ENCODE peak calls at places on chromosomes 7 and 10, in seven cellular contexts. One of them, this sample, is unnamed.
A peak's percentile ranks its signal among the peaks of the same experiment; 100 is the strongest.

GRCh38 chr7:81186691-81187090 is 267.8 kb upstream of the SEMA3C start:
- DNase-seq in H9: no peak
- DNase-seq in gastrocnemius medialis: no peak
- DNase-seq in RWPE1: no peak
- DNase-seq in cardiac muscle cell: no peak
- DNase-seq in tibial artery: no peak
- DNase-seq in colonic mucosa: no peak
- DNase-seq in this sample: no peak

GRCh38 chr10:33240265-33240664 is 94.2 kb downstream of the NRP1 start:
- DNase-seq in H9: no peak
- DNase-seq in gastrocnemius medialis: no peak
- DNase-seq in RWPE1: no peak
- DNase-seq in cardiac muscle cell: no peak
- DNase-seq in tibial artery: no peak
- DNase-seq in colonic mucosa: no peak
- DNase-seq in this sample: no peak

GRCh38 chr7:29885626-29886025 is 79.3 kb downstream of the WIPF3 start:
- DNase-seq in H9: no peak
- DNase-seq in gastrocnemius medialis: no peak
- DNase-seq in RWPE1: no peak
- DNase-seq in cardiac muscle cell: no peak
- DNase-seq in tibial artery: no peak
- DNase-seq in colonic mucosa: no peak
- DNase-seq in this sample: no peak

GRCh38 chr7:129376076-129376777 is 58.0 kb upstream of the STRIP2 start:
- DNase-seq in H9: no peak
- DNase-seq in gastrocnemius medialis: peak; percentile 20
- DNase-seq in RWPE1: peak; percentile 18
- DNase-seq in cardiac muscle cell: peak; percentile 31
- DNase-seq in tibial artery: no peak
- DNase-seq in colonic mucosa: peak; percentile 85
- DNase-seq in this sample: no peak

GRCh38 chr7:69399038-69399800 is 199.1 kb upstream of the AUTS2 start:
- DNase-seq in H9: peak; percentile 51
- DNase-seq in gastrocnemius medialis: peak; percentile 12
- DNase-seq in RWPE1: no peak
- DNase-seq in cardiac muscle cell: peak; percentile 22
- DNase-seq in tibial artery: no peak
- DNase-seq in colonic mucosa: no peak
- DNase-seq in this sample: no peak

GRCh38 chr7:11604505-11604904 is 227.5 kb downstream of the THSD7A start:
- DNase-seq in H9: no peak
- DNase-seq in gastrocnemius medialis: no peak
- DNase-seq in RWPE1: no peak
- DNase-seq in cardiac muscle cell: no peak
- DNase-seq in tibial artery: no peak
- DNase-seq in colonic mucosa: no peak
- DNase-seq in this sample: no peak

GRCh38 chr10:47025253-47025539 is 114.0 kb downstream of the PTPN20 start:
- DNase-seq in H9: peak; percentile 24
- DNase-seq in gastrocnemius medialis: peak; percentile 6
- DNase-seq in RWPE1: no peak
- DNase-seq in cardiac muscle cell: no peak
- DNase-seq in tibial artery: no peak
- DNase-seq in colonic mucosa: no peak
- DNase-seq in this sample: no peak

GRCh38 chr10:82037076-82037475 is 162.1 kb downstream of the NRG3 start:
- DNase-seq in H9: no peak
- DNase-seq in gastrocnemius medialis: no peak
- DNase-seq in RWPE1: no peak
- DNase-seq in cardiac muscle cell: no peak
- DNase-seq in tibial artery: no peak
- DNase-seq in colonic mucosa: no peak
- DNase-seq in this sample: no peak

GRCh38 chr7:2011266-2012043 is 221.3 kb downstream of the MAD1L1 start:
- DNase-seq in H9: no peak
- DNase-seq in gastrocnemius medialis: peak; percentile 8
- DNase-seq in RWPE1: no peak
- DNase-seq in cardiac muscle cell: no peak
- DNase-seq in tibial artery: peak; percentile 53
- DNase-seq in colonic mucosa: no peak
- DNase-seq in this sample: no peak

GRCh38 chr7:6650086-6650485 is 13.0 kb downstream of the ZNF316 start:
- DNase-seq in H9: no peak
- DNase-seq in gastrocnemius medialis: no peak
- DNase-seq in RWPE1: no peak
- DNase-seq in cardiac muscle cell: no peak
- DNase-seq in tibial artery: peak; percentile 42
- DNase-seq in colonic mucosa: no peak
- DNase-seq in this sample: no peak

GRCh38 chr10:126944191-126944590 is 39.0 kb downstream of the DOCK1 start:
- DNase-seq in H9: no peak
- DNase-seq in gastrocnemius medialis: no peak
- DNase-seq in RWPE1: no peak
- DNase-seq in cardiac muscle cell: no peak
- DNase-seq in tibial artery: no peak
- DNase-seq in colonic mucosa: no peak
- DNase-seq in this sample: no peak

GRCh38 chr7:94064541-94065191 is 60.5 kb upstream of the BET1 start:
- DNase-seq in H9: no peak
- DNase-seq in gastrocnemius medialis: no peak
- DNase-seq in RWPE1: no peak
- DNase-seq in cardiac muscle cell: peak; percentile 54
- DNase-seq in tibial artery: no peak
- DNase-seq in colonic mucosa: no peak
- DNase-seq in this sample: no peak

GRCh38 chr7:72020301-72020700 is 391.8 kb downstream of the CALN1 start:
- DNase-seq in H9: no peak
- DNase-seq in gastrocnemius medialis: no peak
- DNase-seq in RWPE1: no peak
- DNase-seq in cardiac muscle cell: no peak
- DNase-seq in tibial artery: no peak
- DNase-seq in colonic mucosa: no peak
- DNase-seq in this sample: no peak

GRCh38 chr7:136339464-136339863 is 362.3 kb upstream of the MTPN start:
- DNase-seq in H9: no peak
- DNase-seq in gastrocnemius medialis: no peak
- DNase-seq in RWPE1: no peak
- DNase-seq in cardiac muscle cell: no peak
- DNase-seq in tibial artery: no peak
- DNase-seq in colonic mucosa: no peak
- DNase-seq in this sample: no peak

GRCh38 chr10:1488970-1489548 is 248.3 kb downstream of the ADARB2 start:
- DNase-seq in H9: no peak
- DNase-seq in gastrocnemius medialis: no peak
- DNase-seq in RWPE1: no peak
- DNase-seq in cardiac muscle cell: no peak
- DNase-seq in tibial artery: no peak
- DNase-seq in colonic mucosa: no peak
- DNase-seq in this sample: no peak

GRCh38 chr7:19248681-19249080 is 103.5 kb upstream of the FERD3L start:
- DNase-seq in H9: no peak
- DNase-seq in gastrocnemius medialis: no peak
- DNase-seq in RWPE1: no peak
- DNase-seq in cardiac muscle cell: peak; percentile 18
- DNase-seq in tibial artery: no peak
- DNase-seq in colonic mucosa: no peak
- DNase-seq in this sample: no peak

GRCh38 chr10:124717911-124718734 is 26.1 kb downstream of the FAM53B start:
- DNase-seq in H9: no peak
- DNase-seq in gastrocnemius medialis: no peak
- DNase-seq in RWPE1: no peak
- DNase-seq in cardiac muscle cell: no peak
- DNase-seq in tibial artery: no peak
- DNase-seq in colonic mucosa: no peak
- DNase-seq in this sample: peak; percentile 68

GRCh38 chr10:72659694-72660093 is 32.2 kb upstream of the MCU start:
- DNase-seq in H9: peak; percentile 33
- DNase-seq in gastrocnemius medialis: no peak
- DNase-seq in RWPE1: no peak
- DNase-seq in cardiac muscle cell: no peak
- DNase-seq in tibial artery: no peak
- DNase-seq in colonic mucosa: no peak
- DNase-seq in this sample: no peak

GRCh38 chr10:117950408-117950807 is 96.3 kb downstream of the RAB11FIP2 start:
- DNase-seq in H9: no peak
- DNase-seq in gastrocnemius medialis: no peak
- DNase-seq in RWPE1: no peak
- DNase-seq in cardiac muscle cell: no peak
- DNase-seq in tibial artery: no peak
- DNase-seq in colonic mucosa: no peak
- DNase-seq in this sample: no peak

GRCh38 chr7:76296743-76297740 is 5.4 kb upstream of the HSPB1 start:
- DNase-seq in H9: no peak
- DNase-seq in gastrocnemius medialis: peak; percentile 83
- DNase-seq in RWPE1: peak; percentile 78
- DNase-seq in cardiac muscle cell: peak; percentile 95
- DNase-seq in tibial artery: peak; percentile 90
- DNase-seq in colonic mucosa: peak; percentile 93
- DNase-seq in this sample: peak; percentile 76

GRCh38 chr7:118104812-118105441 is 79.0 kb upstream of the LSM8 start:
- DNase-seq in H9: no peak
- DNase-seq in gastrocnemius medialis: no peak
- DNase-seq in RWPE1: peak; percentile 12
- DNase-seq in cardiac muscle cell: peak; percentile 14
- DNase-seq in tibial artery: no peak
- DNase-seq in colonic mucosa: no peak
- DNase-seq in this sample: no peak

GRCh38 chr7:95921543-95921942 is 149.2 kb downstream of the DYNC1I1 start:
- DNase-seq in H9: no peak
- DNase-seq in gastrocnemius medialis: no peak
- DNase-seq in RWPE1: peak; percentile 3
- DNase-seq in cardiac muscle cell: no peak
- DNase-seq in tibial artery: no peak
- DNase-seq in colonic mucosa: no peak
- DNase-seq in this sample: no peak

GRCh38 chr7:28472332-28472731 is 60.0 kb downstream of the CREB5 start:
- DNase-seq in H9: no peak
- DNase-seq in gastrocnemius medialis: no peak
- DNase-seq in RWPE1: no peak
- DNase-seq in cardiac muscle cell: no peak
- DNase-seq in tibial artery: no peak
- DNase-seq in colonic mucosa: no peak
- DNase-seq in this sample: no peak
- H3K27ac ChIP-seq in H9: no peak overlapping the region
- H3K27ac ChIP-seq in gastrocnemius medialis: no peak overlapping the region
- H3K27ac ChIP-seq in RWPE1: no peak overlapping the region
- H3K27ac ChIP-seq in cardiac muscle cell: no peak overlapping the region
- H3K27ac ChIP-seq in tibial artery: no peak overlapping the region
- H3K27ac ChIP-seq in colonic mucosa: no peak overlapping the region
- H3K27ac ChIP-seq in this sample: no peak overlapping the region

GRCh38 chr10:128927389-128927788 is 539.7 kb upstream of the MGMT start:
- DNase-seq in H9: no peak
- DNase-seq in gastrocnemius medialis: no peak
- DNase-seq in RWPE1: no peak
- DNase-seq in cardiac muscle cell: no peak
- DNase-seq in tibial artery: no peak
- DNase-seq in colonic mucosa: no peak
- DNase-seq in this sample: no peak
- H3K27ac ChIP-seq in H9: no peak overlapping the region
- H3K27ac ChIP-seq in gastrocnemius medialis: peak overlapping the region; percentile 62
- H3K27ac ChIP-seq in RWPE1: no peak overlapping the region
- H3K27ac ChIP-seq in cardiac muscle cell: no peak overlapping the region
- H3K27ac ChIP-seq in tibial artery: no peak overlapping the region
- H3K27ac ChIP-seq in colonic mucosa: no peak overlapping the region
- H3K27ac ChIP-seq in this sample: peak overlapping the region; percentile 61

GRCh38 chr10:30459283-30459682 is 25.3 kb downstream of the MAP3K8 start:
- DNase-seq in H9: no peak
- DNase-seq in gastrocnemius medialis: no peak
- DNase-seq in RWPE1: no peak
- DNase-seq in cardiac muscle cell: no peak
- DNase-seq in tibial artery: peak; percentile 71
- DNase-seq in colonic mucosa: peak; percentile 66
- DNase-seq in this sample: no peak

GRCh38 chr10:30455816-30456215 is 21.8 kb downstream of the MAP3K8 start:
- DNase-seq in H9: no peak
- DNase-seq in gastrocnemius medialis: no peak
- DNase-seq in RWPE1: no peak
- DNase-seq in cardiac muscle cell: no peak
- DNase-seq in tibial artery: no peak
- DNase-seq in colonic mucosa: peak; percentile 22
- DNase-seq in this sample: no peak

GRCh38 chr10:30454744-30455498 is 20.9 kb downstream of the MAP3K8 start:
- DNase-seq in H9: no peak
- DNase-seq in gastrocnemius medialis: no peak
- DNase-seq in RWPE1: no peak
- DNase-seq in cardiac muscle cell: peak; percentile 98
- DNase-seq in tibial artery: no peak
- DNase-seq in colonic mucosa: peak; percentile 5
- DNase-seq in this sample: no peak

GRCh38 chr10:30456262-30456661 is 22.3 kb downstream of the MAP3K8 start:
- DNase-seq in H9: no peak
- DNase-seq in gastrocnemius medialis: no peak
- DNase-seq in RWPE1: no peak
- DNase-seq in cardiac muscle cell: no peak
- DNase-seq in tibial artery: no peak
- DNase-seq in colonic mucosa: peak; percentile 44
- DNase-seq in this sample: no peak

GRCh38 chr10:30453764-30454527 is 20.0 kb downstream of the MAP3K8 start:
- DNase-seq in H9: no peak
- DNase-seq in gastrocnemius medialis: no peak
- DNase-seq in RWPE1: no peak
- DNase-seq in cardiac muscle cell: no peak
- DNase-seq in tibial artery: no peak
- DNase-seq in colonic mucosa: peak; percentile 11
- DNase-seq in this sample: no peak
- H3K27ac ChIP-seq in H9: no peak overlapping the region
- H3K27ac ChIP-seq in gastrocnemius medialis: peak overlapping the region; percentile 72
- H3K27ac ChIP-seq in RWPE1: peak overlapping the region; percentile 56
- H3K27ac ChIP-seq in cardiac muscle cell: no peak overlapping the region
- H3K27ac ChIP-seq in tibial artery: peak overlapping the region; percentile 76
- H3K27ac ChIP-seq in colonic mucosa: peak overlapping the region; percentile 38
- H3K27ac ChIP-seq in this sample: peak overlapping the region; percentile 82

DNA sequence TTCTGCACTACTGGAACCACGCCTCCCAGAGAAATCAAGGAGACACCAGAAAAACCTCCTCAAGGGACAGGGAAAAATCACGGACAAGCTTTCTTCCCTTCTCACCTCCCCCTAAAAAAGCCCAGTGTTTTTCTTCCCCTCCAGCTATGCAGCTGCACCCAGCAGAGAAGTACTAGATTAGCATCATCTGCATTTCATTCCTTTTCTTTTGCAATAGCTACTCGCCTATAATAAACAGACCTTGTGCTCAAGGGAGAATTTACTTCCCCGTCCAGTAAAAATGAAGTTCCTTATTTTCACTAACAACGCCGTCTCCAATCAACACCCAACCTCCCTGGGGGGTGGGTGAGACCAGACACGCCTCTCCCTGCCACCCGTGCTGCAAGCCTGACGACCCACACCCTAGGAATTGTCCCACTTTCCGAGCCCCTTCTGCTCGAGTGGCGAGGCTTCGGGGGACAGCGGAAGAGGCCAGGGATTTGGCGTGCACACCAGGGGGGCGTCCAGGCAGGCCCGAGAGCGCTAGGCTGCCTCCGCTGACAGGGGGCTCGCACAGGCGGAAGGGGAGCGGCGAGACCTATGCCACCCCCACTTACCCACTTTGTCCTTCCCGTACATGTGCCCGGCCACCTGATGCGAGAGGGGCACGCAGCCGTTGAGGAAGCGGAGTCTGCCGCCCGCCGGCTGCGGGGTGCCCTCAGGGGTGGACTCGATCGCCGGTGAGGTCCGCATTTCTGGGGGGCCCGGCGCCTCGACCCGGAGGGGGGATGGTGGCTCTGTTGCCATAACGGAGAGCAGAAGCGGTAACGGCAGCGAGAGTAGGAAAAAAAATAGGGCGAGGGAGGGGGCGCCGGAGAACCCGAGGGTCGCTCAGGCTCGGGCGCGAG is 625 bp downstream of the IPMK start:
- DNase-seq in H9: peak; percentile 52
- DNase-seq in gastrocnemius medialis: peak; percentile 55
- DNase-seq in RWPE1: peak; percentile 37
- DNase-seq in cardiac muscle cell: peak; percentile 76
- DNase-seq in tibial artery: peak; percentile 84
- DNase-seq in colonic mucosa: peak; percentile 79
- DNase-seq in this sample: peak; percentile 38
- H3K27ac ChIP-seq in H9: no peak overlapping the region
- H3K27ac ChIP-seq in gastrocnemius medialis: peak overlapping the region; percentile 96
- H3K27ac ChIP-seq in RWPE1: peak overlapping the region; percentile 99
- H3K27ac ChIP-seq in cardiac muscle cell: peak overlapping the region; percentile 93
- H3K27ac ChIP-seq in tibial artery: peak overlapping the region; percentile 93
- H3K27ac ChIP-seq in colonic mucosa: peak overlapping the region; percentile 84
- H3K27ac ChIP-seq in this sample: peak overlapping the region; percentile 96

This sample was measured in uterus.